ENCODE peak calls at places on chromosomes 12 and 14, in five cellular contexts. W is CD8-positive, alpha-beta memory T cell; B is stimulated activated CD8-positive, alpha-beta memory T cell treated with anti-CD3 and anti-CD28 coated beads, Interleukin-12 subunit alpha, Interleukin-12 subunit beta, amount 100 ng/mL, for 1 hour; L is NCI-H69; A is activated CD4-positive, alpha-beta T cell treated with anti-CD3 and anti-CD28 coated beads, Interleukin-2, amount 10 ng/mL, durations not matched to agents 7 days and 5 days. Y is an unnamed sample.

GRCh38 chr12:41334390-41334789 is 146.3 kb downstream of the PDZRN4 start:
- DNase-seq in W (no peak), B (no peak), L (no peak), A (no peak), Y (no peak)

GRCh38 chr12:2998789-2999264 is 39.6 kb downstream of the TEAD4 start:
- DNase-seq in W (no peak), B (no peak), L (no peak), A (no peak), Y (no peak)

GRCh38 chr14:87888136-87888999 is 104.6 kb downstream of the GALC start:
- DNase-seq in W (no peak), B (no peak), L (peak), A (peak), Y (no peak)

GRCh38 chr12:120820885-120821510 is 83.2 kb downstream of the SPPL3 start:
- DNase-seq in W (no peak), B (peak), L (no peak), A (peak), Y (no peak)

GRCh38 chr14:61051046-61051445 is 70.0 kb downstream of the SLC38A6 start:
- DNase-seq in W (no peak), B (no peak), L (peak), A (no peak), Y (no peak)

GRCh38 chr12:79732647-79733046 is 41.9 kb upstream of the PAWR start:
- DNase-seq in W (no peak), B (no peak), L (no peak), A (no peak), Y (no peak)

GRCh38 chr12:111749391-111749790 is 17.3 kb upstream of the ALDH2 start:
- DNase-seq in W (no peak), B (no peak), L (no peak), A (no peak), Y (no peak)

GRCh38 chr14:58272589-58273372 is 25.6 kb upstream of the ARID4A start:
- DNase-seq in W (no peak), B (no peak), L (peak), A (no peak), Y (no peak)

GRCh38 chr14:101360045-101360931 is 201.0 kb upstream of the DIO3 start:
- DNase-seq in W (no peak), B (no peak), L (no peak), A (no peak), Y (no peak)

GRCh38 chr12:48929551-48929950 is 4.3 kb upstream of the FKBP11 start:
- DNase-seq in W (no peak), B (no peak), L (no peak), A (no peak), Y (no peak)

GRCh38 chr12:77299910-77300772 is 234.8 kb upstream of the E2F7 start:
- DNase-seq in W (no peak), B (no peak), L (no peak), A (no peak), Y (no peak)

GRCh38 chr14:78202976-78203375 is 32.8 kb downstream of the NRXN3 start:
- DNase-seq in W (no peak), B (no peak), L (peak), A (no peak), Y (no peak)